ENCODE peak calls at places on chromosomes 2 and 18, in nine cellular contexts. L is mesendoderm, K is lower leg skin, B is heart left ventricle, D is prostate gland, R is A549, A is GM12864, O is astrocyte of the spinal cord, C is upper lobe of left lung. M is an unnamed sample.

GRCh38 chr18:27656167-27656778 is 471.2 kb upstream of the CHST9 start:
- DNase-seq in L (no peak), K (no peak), B (no peak), D (no peak), R (peak; percentile 0), A (no peak), O (peak; percentile 66), C (no peak), M (no peak)

GRCh38 chr18:10751711-10752110 is 225.9 kb downstream of the NAPG start:
- DNase-seq in L (no peak), K (no peak), B (no peak), D (no peak), R (no peak), A (no peak), O (no peak), C (peak; percentile 21), M (no peak)

GRCh38 chr18:31551883-31552282 is 39.8 kb upstream of the TTR start:
- DNase-seq in L (no peak), K (no peak), B (no peak), D (no peak), R (no peak), A (no peak), O (no peak), C (no peak), M (no peak)

GRCh38 chr2:23596316-23596885 is 211.4 kb downstream of the KLHL29 start:
- DNase-seq in L (no peak), K (no peak), B (no peak), D (no peak), R (no peak), A (no peak), O (peak; percentile 67), C (no peak), M (peak; percentile 29)

GRCh38 chr18:51617572-51618260 is 420.2 kb upstream of the MEX3C start:
- DNase-seq in L (peak; percentile 82), K (no peak), B (no peak), D (no peak), R (peak; percentile 74), A (no peak), O (no peak), C (no peak), M (no peak)

GRCh38 chr2:205686231-205687017 is 4.1 kb downstream of the NRP2 start:
- DNase-seq in L (peak; percentile 70), K (no peak), B (no peak), D (no peak), R (no peak), A (no peak), O (no peak), C (peak; percentile 69), M (peak; percentile 34)

GRCh38 chr2:194842871-194843270 is 814.2 kb upstream of the SLC39A10 start:
- DNase-seq in L (no peak), K (no peak), B (no peak), D (no peak), R (no peak), A (no peak), O (no peak), C (peak; percentile 5), M (no peak)

GRCh38 chr2:25072606-25073005 is 30.7 kb downstream of the EFR3B start:
- DNase-seq in L (no peak), K (no peak), B (no peak), D (no peak), R (no peak), A (no peak), O (no peak), C (no peak), M (no peak)

GRCh38 chr2:217158906-217159305 is 299.0 kb upstream of the TNP1 start:
- DNase-seq in L (no peak), K (no peak), B (no peak), D (no peak), R (no peak), A (no peak), O (no peak), C (no peak), M (no peak)

GRCh38 chr2:134567666-134568065 is 151.1 kb downstream of the TMEM163 start:
- DNase-seq in L (no peak), K (no peak), B (no peak), D (no peak), R (no peak), A (no peak), O (no peak), C (no peak), M (no peak)

GRCh38 chr2:10922307-10923006 is 10.7 kb downstream of the KCNF1 start:
- DNase-seq in L (no peak), K (no peak), B (no peak), D (no peak), R (no peak), A (no peak), O (no peak), C (no peak), M (no peak)

GRCh38 chr18:66645983-66646382 is 42.1 kb upstream of the CDH19 start:
- DNase-seq in L (no peak), K (no peak), B (no peak), D (no peak), R (no peak), A (no peak), O (no peak), C (no peak), M (no peak)

GRCh38 chr2:20627712-20628380 is 23.1 kb downstream of the HS1BP3 start:
- DNase-seq in L (no peak), K (no peak), B (peak; percentile 6), D (no peak), R (no peak), A (no peak), O (no peak), C (no peak), M (no peak)

GRCh38 chr2:201182650-201183372 is at the start of gene CASP10:
- DNase-seq in L (peak; percentile 95), K (peak; percentile 20), B (no peak), D (no peak), R (peak; percentile 89), A (peak; percentile 59), O (peak; percentile 19), C (no peak), M (peak; percentile 39)

GRCh38 chr2:201185863-201186262 is 2.9 kb downstream of the CASP10 start:
- DNase-seq in L (no peak), K (no peak), B (no peak), D (no peak), R (no peak), A (no peak), O (no peak), C (no peak), M (no peak)

GRCh38 chr2:201180010-201180409 is 2.9 kb upstream of the CASP10 start:
- DNase-seq in L (no peak), K (no peak), B (no peak), D (no peak), R (peak; percentile 26), A (no peak), O (no peak), C (no peak), M (no peak)

GRCh38 chr2:201188449-201188848 is 5.5 kb downstream of the CASP10 start:
- DNase-seq in L (no peak), K (no peak), B (no peak), D (no peak), R (no peak), A (no peak), O (no peak), C (no peak), M (no peak)

GRCh38 chr2:201183373-201183742 is 417 bp downstream of the CASP10 start:
- DNase-seq in L (no peak), K (no peak), B (no peak), D (no peak), R (no peak), A (no peak), O (no peak), C (no peak), M (no peak)
- H3K4me3 ChIP-seq in L (peak overlapping the region; percentile 3), K (peak overlapping the region; percentile 21), B (peak overlapping the region; percentile 69), D (peak overlapping the region; percentile 21), R (peak overlapping the region; percentile 52), A (peak overlapping the region; percentile 60), O (peak overlapping the region; percentile 18), C (peak overlapping the region; percentile 53), M (peak overlapping the region; percentile 39)

GRCh38 chr2:101427743-101428142 is 40.4 kb upstream of the CREG2 start:
- DNase-seq in L (no peak), K (no peak), B (no peak), D (no peak), R (no peak), A (no peak), O (no peak), C (no peak), M (no peak)

GRCh38 chr2:101429453-101429852 is 42.1 kb upstream of the CREG2 start:
- DNase-seq in L (no peak), K (no peak), B (no peak), D (no peak), R (no peak), A (no peak), O (no peak), C (no peak), M (no peak)

GRCh38 chr2:101427240-101427639 is 39.9 kb upstream of the CREG2 start:
- DNase-seq in L (no peak), K (no peak), B (no peak), D (no peak), R (no peak), A (no peak), O (no peak), C (no peak), M (no peak)

GRCh38 chr2:101430161-101430560 is 42.9 kb upstream of the CREG2 start:
- DNase-seq in L (no peak), K (no peak), B (no peak), D (no peak), R (no peak), A (no peak), O (no peak), C (no peak), M (peak; percentile 82)

GRCh38 chr2:101428413-101429176 is 41.3 kb upstream of the CREG2 start:
- DNase-seq in L (no peak), K (no peak), B (no peak), D (no peak), R (no peak), A (no peak), O (no peak), C (no peak), M (no peak)
- H3K4me3 ChIP-seq in L (no peak overlapping the region), K (no peak overlapping the region), B (no peak overlapping the region), D (no peak overlapping the region), R (no peak overlapping the region), A (no peak overlapping the region), O (no peak overlapping the region), C (no peak overlapping the region), M (no peak overlapping the region)

GRCh38 chr2:119223521-119224390 is at the start of gene STEAP3:
- DNase-seq in L (peak; percentile 93), K (peak; percentile 43), B (peak; percentile 90), D (peak; percentile 62), R (peak; percentile 67), A (no peak), O (peak; percentile 62), C (peak; percentile 94), M (peak; percentile 49)
- H3K4me3 ChIP-seq in L (peak within 1 kb of the TSS; percentile 33), K (peak within 1 kb of the TSS; percentile 39), B (peak within 1 kb of the TSS; percentile 71), D (peak within 1 kb of the TSS; percentile 53), R (peak within 1 kb of the TSS; percentile 72), A (peak within 1 kb of the TSS; percentile 74), O (peak within 1 kb of the TSS; percentile 65), C (peak within 1 kb of the TSS; percentile 78), M (peak within 1 kb of the TSS; percentile 67)

DNA sequence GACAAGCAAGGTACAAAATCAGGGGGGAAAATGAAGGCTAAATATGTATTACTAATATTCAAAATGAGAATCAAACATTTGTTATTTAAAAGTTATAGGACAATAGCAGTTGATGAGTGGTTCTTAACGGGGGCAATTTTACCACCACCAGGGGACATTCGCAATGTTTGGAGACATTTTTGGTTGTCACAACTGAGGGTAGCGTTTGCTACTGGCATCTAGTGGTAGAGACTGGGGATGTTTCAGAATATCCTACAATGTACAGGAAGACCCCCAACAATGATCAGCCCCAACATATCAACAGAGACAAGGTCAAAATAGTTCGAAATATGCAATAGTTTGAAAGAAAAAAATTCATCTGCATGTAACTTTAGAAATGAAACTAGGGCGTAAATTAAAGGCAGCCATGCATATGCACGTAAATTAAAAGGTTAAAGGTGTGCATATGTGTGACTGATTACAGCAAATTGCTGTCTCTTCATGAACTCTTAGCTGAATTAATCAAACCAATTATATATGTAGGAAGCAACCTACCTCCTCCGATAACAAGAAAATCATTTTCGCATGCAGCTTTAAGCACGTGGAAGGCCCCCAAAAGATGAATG is 61.2 kb upstream of the CUL3 start:
- DNase-seq in L (peak; percentile 70), K (no peak), B (no peak), D (no peak), R (peak; percentile 36), A (no peak), O (peak; percentile 7), C (no peak), M (no peak)
- H3K4me3 ChIP-seq in L (no peak overlapping the region), K (no peak overlapping the region), B (no peak overlapping the region), D (no peak overlapping the region), R (no peak overlapping the region), A (no peak overlapping the region), O (no peak overlapping the region), C (no peak overlapping the region), M (no peak overlapping the region)